ENCODE peak calls at places on chromosomes 5 and 9, in eight cellular contexts. F is EL; X is heart left ventricle; M is T-helper 2 cell; E is fibroblast of villous mesenchyme; J is effector CD4-positive, alpha-beta T cell; S is activated CD8-positive, alpha-beta memory T cell treated with anti-CD3 and anti-CD28 coated beads for 1 hour; V is neural crest cell. P is an unnamed sample.

GRCh38 chr9:133919253-133920115 is 72.6 kb downstream of the VAV2 start:
- DNase-seq in M (no peak), F (no peak), X (no peak), E (no peak), S (no peak), V (no peak), J (no peak), P (no peak)

GRCh38 chr5:73201547-73202513 is 28.8 kb downstream of the TMEM174 start:
- DNase-seq in M (peak; percentile 46), E (peak; percentile 61), X (peak; percentile 81), F (peak; percentile 68), V (peak; percentile 80), S (peak; percentile 53), J (peak; percentile 45), P (peak; percentile 84)

GRCh38 chr5:99814311-99815063 is 720.7 kb upstream of the FAM174A start:
- DNase-seq in F (no peak), J (no peak), E (no peak), V (no peak), M (no peak), X (no peak), S (no peak), P (no peak)

GRCh38 chr9:93133641-93134017 is 422 bp downstream of the NINJ1 start:
- DNase-seq in F (peak; percentile 87), E (peak; percentile 90), X (peak; percentile 90), J (peak; percentile 49), M (peak; percentile 44), S (peak; percentile 28), V (peak; percentile 51), P (peak; percentile 77)

GRCh38 chr9:89941875-89942274 is 337.1 kb downstream of the GADD45G start:
- DNase-seq in S (no peak), E (peak; percentile 94), J (no peak), V (no peak), M (no peak), F (peak; percentile 25), X (no peak), P (no peak)

GRCh38 chr5:125263346-125263745 is 516.9 kb upstream of the ZNF608 start:
- DNase-seq in E (peak; percentile 21), S (no peak), V (no peak), M (no peak), X (no peak), J (no peak), F (no peak), P (no peak)

GRCh38 chr5:140576776-140577201 is 12.2 kb downstream of the SLC35A4 start:
- DNase-seq in S (no peak), F (peak; percentile 25), E (peak; percentile 17), X (no peak), V (no peak), M (no peak), J (no peak), P (no peak)

GRCh38 chr5:172728481-172729241 is 42.3 kb downstream of the DUSP1 start:
- DNase-seq in X (peak; percentile 21), J (no peak), V (no peak), F (no peak), M (no peak), E (no peak), S (no peak), P (no peak)

GRCh38 chr5:78537821-78538220 is 110.8 kb downstream of the LHFPL2 start:
- DNase-seq in V (no peak), M (no peak), J (no peak), E (peak; percentile 75), X (no peak), F (peak; percentile 55), S (no peak), P (peak; percentile 31)

GRCh38 chr9:93126151-93126781 is 7.8 kb downstream of the NINJ1 start:
- DNase-seq in F (no peak), E (no peak), V (no peak), J (no peak), M (no peak), X (peak; percentile 58), S (no peak), P (peak; percentile 15)

GRCh38 chr5:13143630-13144029 is 800.9 kb downstream of the DNAH5 start:
- DNase-seq in E (no peak), X (no peak), F (no peak), S (no peak), V (no peak), J (no peak), M (no peak), P (no peak)

GRCh38 chr9:10045598-10045997 is 567.2 kb downstream of the PTPRD start:
- DNase-seq in X (no peak), S (no peak), J (no peak), V (no peak), F (no peak), E (peak; percentile 8), M (no peak), P (no peak)

GRCh38 chr5:108884736-108885135 is 137.0 kb downstream of the FER start:
- DNase-seq in X (no peak), V (no peak), J (no peak), E (peak; percentile 29), F (peak; percentile 12), M (no peak), S (no peak), P (no peak)

GRCh38 chr9:135987838-135988404 is 26.7 kb upstream of the UBAC1 start:
- DNase-seq in X (no peak), V (no peak), E (no peak), S (no peak), F (no peak), J (no peak), M (no peak), P (no peak)

GRCh38 chr5:178351221-178351825 is 118.7 kb upstream of the PHYKPL start:
- DNase-seq in M (no peak), F (no peak), X (peak; percentile 7), V (no peak), J (no peak), S (no peak), E (no peak), P (no peak)

GRCh38 chr9:18985464-18985951 is 47.5 kb downstream of the SAXO1 start:
- DNase-seq in S (no peak), M (no peak), E (no peak), F (no peak), X (no peak), V (no peak), J (no peak), P (no peak)

GRCh38 chr5:175243441-175243840 is 200.5 kb downstream of the DRD1 start:
- DNase-seq in F (no peak), S (no peak), V (no peak), J (no peak), X (no peak), E (no peak), M (no peak), P (no peak)

GRCh38 chr9:93675336-93676150 is 99.2 kb downstream of the PHF2 start:
- DNase-seq in J (peak; percentile 0), S (no peak), E (no peak), V (no peak), X (peak; percentile 55), F (no peak), M (no peak), P (peak; percentile 8)

GRCh38 chr9:75995066-75995465 is 104.6 kb downstream of the PCSK5 start:
- DNase-seq in X (no peak), E (no peak), M (no peak), V (no peak), S (no peak), J (no peak), F (no peak), P (no peak)

GRCh38 chr9:19998153-19998552 is 209.3 kb upstream of the SLC24A2 start:
- DNase-seq in F (peak; percentile 45), J (no peak), M (no peak), S (no peak), E (no peak), V (no peak), X (no peak), P (no peak)

GRCh38 chr5:59069438-59070079 is 486.7 kb downstream of the RAB3C start:
- DNase-seq in S (no peak), X (no peak), V (no peak), J (no peak), E (peak; percentile 97), F (peak; percentile 93), M (no peak), P (no peak)

GRCh38 chr5:153352685-153353219 is 137.7 kb upstream of the GRIA1 start:
- DNase-seq in E (no peak), M (no peak), X (no peak), V (no peak), J (no peak), S (no peak), F (no peak), P (no peak)

GRCh38 chr5:27434335-27434734 is 395.9 kb upstream of the CDH9 start:
- DNase-seq in J (no peak), E (no peak), F (no peak), V (no peak), M (no peak), X (no peak), S (no peak), P (no peak)

GRCh38 chr9:97558701-97559101 is 57.2 kb downstream of the TMOD1 start:
- DNase-seq in X (no peak), M (no peak), E (no peak), F (no peak), S (no peak), J (no peak), V (no peak), P (no peak)

GRCh38 chr5:151406322-151406947 is 41.0 kb upstream of the SLC36A1 start:
- DNase-seq in F (peak; percentile 5), S (no peak), V (no peak), E (peak; percentile 10), J (no peak), M (no peak), X (no peak), P (no peak)

GRCh38 chr9:2093920-2094597 is 78.9 kb downstream of the SMARCA2 start:
- DNase-seq in V (no peak), J (no peak), X (no peak), E (peak; percentile 37), M (no peak), S (no peak), F (peak; percentile 63), P (no peak)

GRCh38 chr5:151037561-151038291 is 17.3 kb downstream of the GPX3 start:
- DNase-seq in M (no peak), J (no peak), X (peak; percentile 31), S (no peak), F (peak; percentile 75), E (peak; percentile 87), V (no peak), P (no peak)

GRCh38 chr5:31048282-31048974 is 145.1 kb upstream of the CDH6 start:
- DNase-seq in E (no peak), M (no peak), X (no peak), J (no peak), V (no peak), S (no peak), F (no peak), P (no peak)

GRCh38 chr5:109743041-109743531 is 53.4 kb downstream of the MAN2A1 start:
- DNase-seq in J (no peak), X (no peak), M (no peak), E (no peak), S (no peak), F (peak; percentile 12), V (no peak), P (no peak)

GRCh38 chr5:17169507-17169906 is 47.9 kb upstream of the BASP1 start:
- DNase-seq in S (no peak), X (no peak), M (no peak), V (no peak), F (peak; percentile 72), E (peak; percentile 98), J (no peak), P (no peak)

GRCh38 chr5:132086277-132086794 is 12.7 kb downstream of the CSF2 start:
- DNase-seq in S (no peak), E (peak; percentile 70), X (peak; percentile 83), M (no peak), F (peak; percentile 99), V (no peak), J (no peak), P (no peak)

GRCh38 chr5:79122963-79123362 is 11.4 kb downstream of the BHMT start:
- DNase-seq in E (no peak), F (no peak), X (no peak), V (no peak), M (no peak), S (no peak), J (no peak), P (no peak)

GRCh38 chr5:9545301-9545958 is 445 bp downstream of the SEMA5A start:
- DNase-seq in E (no peak), J (no peak), V (no peak), S (no peak), F (no peak), M (no peak), X (peak; percentile 65), P (no peak)

GRCh38 chr5:17154211-17154996 is 63.0 kb upstream of the BASP1 start:
- DNase-seq in V (no peak), E (no peak), S (no peak), X (no peak), F (peak; percentile 79), J (no peak), M (no peak), P (no peak)